ENCODE peak calls at places on chromosome 6, in six cellular contexts. Q is activated CD4-positive, alpha-beta T cell treated with anti-CD3 and anti-CD28 coated beads for 1 hour; W is naive thymus-derived CD8-positive, alpha-beta T cell; J is CD8-positive, alpha-beta memory T cell; B is CD8-positive, alpha-beta T cell; P is ELR. U is an unnamed sample.

GRCh38 chr6:38169826-38170526 is 350.4 kb downstream of the ZFAND3 start:
- DNase-seq in Q (no peak), W (no peak), J (peak), B (no peak), P (no peak), U (no peak)

GRCh38 chr6:169723200-169723909 is 945 bp downstream of the PHF10 start:
- DNase-seq in Q (peak), W (peak), J (peak), B (peak), P (peak), U (peak)

GRCh38 chr6:130697661-130698535 is 129.3 kb upstream of the SMLR1 start:
- DNase-seq in Q (peak), W (peak), J (peak), B (peak), P (peak), U (no peak)

GRCh38 chr6:108942556-108943492 is 94.6 kb downstream of the ARMC2 start:
- DNase-seq in Q (peak), W (peak), J (peak), B (peak), P (no peak), U (no peak)

GRCh38 chr6:130366011-130366963 is at the start of gene TMEM200A:
- DNase-seq in Q (peak), W (no peak), J (peak), B (no peak), P (peak), U (no peak)

GRCh38 chr6:31356216-31356945 is 598 bp downstream of the HLA-B start:
- DNase-seq in Q (peak), W (peak), J (peak), B (no peak), P (peak), U (no peak)

GRCh38 chr6:1560281-1561058 is 49.2 kb upstream of the FOXC1 start:
- DNase-seq in Q (no peak), W (no peak), J (no peak), B (no peak), P (no peak), U (no peak)

GRCh38 chr6:81769834-81770233 is 17.4 kb upstream of the TENT5A start:
- DNase-seq in Q (no peak), W (no peak), J (no peak), B (no peak), P (peak), U (no peak)

GRCh38 chr6:22236626-22237414 is 60.0 kb downstream of the PRL start:
- DNase-seq in Q (no peak), W (no peak), J (no peak), B (no peak), P (peak), U (no peak)

GRCh38 chr6:134148566-134148965 is 96.1 kb upstream of the SLC2A12 start:
- DNase-seq in Q (no peak), W (no peak), J (no peak), B (no peak), P (no peak), U (no peak)

GRCh38 chr6:25007269-25007699 is 71.5 kb upstream of the RIPOR2 start:
- DNase-seq in Q (no peak), W (no peak), J (no peak), B (no peak), P (no peak), U (no peak)

GRCh38 chr6:13012977-13013680 is 296.6 kb downstream of the PHACTR1 start:
- DNase-seq in Q (no peak), W (no peak), J (no peak), B (no peak), P (peak), U (peak)

GRCh38 chr6:4162345-4162744 is 27.0 kb upstream of the ECI2 start:
- DNase-seq in Q (no peak), W (no peak), J (no peak), B (no peak), P (no peak), U (no peak)

GRCh38 chr6:24683297-24684296 is 16.7 kb downstream of the ACOT13 start:
- DNase-seq in Q (no peak), W (no peak), J (no peak), B (no peak), P (no peak), U (no peak)

GRCh38 chr6:157119502-157120027 is 203.8 kb downstream of the TMEM242 start:
- DNase-seq in Q (no peak), W (no peak), J (no peak), B (no peak), P (no peak), U (no peak)

GRCh38 chr6:2132416-2132815 is 113.0 kb downstream of the GMDS start:
- DNase-seq in Q (no peak), W (no peak), J (no peak), B (no peak), P (no peak), U (no peak)

GRCh38 chr6:153771577-153771976 is 267.5 kb upstream of the OPRM1 start:
- DNase-seq in Q (no peak), W (no peak), J (no peak), B (no peak), P (no peak), U (no peak)

GRCh38 chr6:92181347-92181746 is 1238.0 kb downstream of the EPHA7 start:
- DNase-seq in Q (no peak), W (no peak), J (no peak), B (no peak), P (no peak), U (no peak)

GRCh38 chr6:41181566-41181965 is 18.6 kb upstream of the TREM2 start:
- DNase-seq in Q (no peak), W (no peak), J (no peak), B (no peak), P (no peak), U (no peak)

GRCh38 chr6:157282279-157282678 is 41.0 kb downstream of the TMEM242 start:
- DNase-seq in Q (no peak), W (no peak), J (no peak), B (no peak), P (no peak), U (no peak)

GRCh38 chr6:96836579-96837137 is 619 bp downstream of the GPR63 start:
- DNase-seq in Q (no peak), W (no peak), J (no peak), B (no peak), P (peak), U (no peak)

GRCh38 chr6:139853302-139853992 is 479.0 kb upstream of the CITED2 start:
- DNase-seq in Q (no peak), W (no peak), J (no peak), B (no peak), P (peak), U (no peak)